ENCODE peak calls at places on chromosomes 12 and 14, in eight cellular contexts. W is fibroblast of pulmonary artery, O is coronary artery, U is ovary, K is IMR-90, V is fibroblast of lung, N is heart right ventricle, I is endothelial cell of umbilical vein. L is an unnamed sample.

GRCh38 chr12:56128669-56129209 is 672 bp downstream of the ESYT1 start:
- DNase-seq in O (no peak), K (no peak), W (peak; percentile 31), U (no peak), V (no peak), I (peak; percentile 44), N (peak; percentile 28), L (no peak)

GRCh38 chr12:6333566-6333965 is 8.3 kb downstream of the TNFRSF1A start:
- DNase-seq in W (no peak), K (peak; percentile 90), U (no peak), N (no peak), V (no peak), O (no peak), I (no peak), L (peak; percentile 84)

GRCh38 chr12:118055865-118056773 is 4.9 kb downstream of the WSB2 start:
- DNase-seq in K (peak; percentile 36), O (no peak), V (peak; percentile 65), W (no peak), U (no peak), I (no peak), N (no peak), L (no peak)

GRCh38 chr14:90624228-90624627 is 192.0 kb downstream of the TTC7B start:
- DNase-seq in N (peak; percentile 30), K (peak; percentile 62), W (peak; percentile 17), O (no peak), I (peak; percentile 55), U (no peak), V (no peak), L (peak; percentile 28)

GRCh38 chr12:45768194-45768593 is 38.7 kb downstream of the ARID2 start:
- DNase-seq in K (no peak), U (no peak), N (no peak), V (no peak), W (no peak), I (no peak), O (no peak), L (no peak)

GRCh38 chr12:55001198-55001827 is 16.8 kb upstream of the TESPA1 start:
- DNase-seq in O (no peak), W (no peak), U (no peak), K (no peak), V (no peak), N (no peak), I (no peak), L (no peak)

GRCh38 chr12:21165048-21165447 is 34.1 kb downstream of the SLCO1B1 start:
- DNase-seq in O (no peak), U (no peak), N (no peak), V (no peak), I (no peak), K (no peak), W (no peak), L (no peak)

GRCh38 chr14:91906374-91906773 is 39.0 kb upstream of the TC2N start:
- DNase-seq in W (no peak), O (no peak), U (no peak), N (no peak), V (no peak), K (no peak), I (no peak), L (no peak)

GRCh38 chr14:60151715-60152114 is 13.5 kb downstream of the DHRS7 start:
- DNase-seq in O (peak; percentile 80), N (peak; percentile 39), U (no peak), W (peak; percentile 91), K (peak; percentile 92), V (peak; percentile 80), I (peak; percentile 53), L (peak; percentile 72)

GRCh38 chr14:48563465-48563864 is 888.1 kb upstream of the MDGA2 start:
- DNase-seq in N (no peak), K (peak; percentile 22), U (no peak), I (no peak), W (no peak), V (no peak), O (no peak), L (no peak)

GRCh38 chr14:35758523-35759129 is 50.5 kb downstream of the RALGAPA1 start:
- DNase-seq in U (no peak), V (no peak), K (no peak), W (no peak), I (no peak), N (no peak), O (no peak), L (no peak)

GRCh38 chr14:102774391-102775153 is 2.7 kb upstream of the TRAF3 start:
- DNase-seq in O (no peak), K (peak; percentile 78), N (no peak), V (peak; percentile 80), W (peak; percentile 84), U (peak; percentile 33), I (peak; percentile 69), L (peak; percentile 82)

GRCh38 chr14:83071888-83072501 is 1538.3 kb upstream of the SEL1L start:
- DNase-seq in O (no peak), W (no peak), V (peak; percentile 22), N (no peak), I (no peak), K (peak; percentile 19), U (no peak), L (no peak)

GRCh38 chr12:123971770-123972447 is 722 bp downstream of the CCDC92 start:
- DNase-seq in N (peak; percentile 38), K (peak; percentile 50), W (peak; percentile 47), O (no peak), U (peak; percentile 42), I (no peak), V (peak; percentile 50), L (peak; percentile 56)

GRCh38 chr12:60399064-60399463 is 803.2 kb downstream of the SLC16A7 start:
- DNase-seq in K (no peak), O (no peak), W (no peak), N (no peak), I (no peak), V (no peak), U (no peak), L (no peak)

DNA sequence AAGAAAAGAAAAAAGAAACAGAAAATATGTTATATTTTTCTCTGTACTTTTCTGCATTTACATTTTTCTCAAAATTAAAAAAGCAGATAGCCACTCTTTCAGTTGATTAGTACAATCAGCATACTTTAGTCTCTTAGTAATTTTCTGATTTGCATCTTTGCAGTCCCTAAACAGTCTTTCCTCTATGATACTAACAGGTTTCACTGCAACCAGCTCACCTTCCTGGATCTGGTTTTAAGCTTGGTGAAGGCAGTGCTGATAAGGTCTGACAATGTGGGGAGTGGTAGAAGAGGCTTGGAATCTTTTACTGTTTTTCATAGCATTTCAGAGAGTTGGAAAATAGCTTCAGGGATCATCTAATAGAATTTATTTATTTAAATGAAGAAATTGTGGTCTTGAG is 457.6 kb downstream of the ZFP36L1 start:
- DNase-seq in K (no peak), I (no peak), U (no peak), W (no peak), N (no peak), V (no peak), O (no peak), L (no peak)
- H3K4me3 ChIP-seq in K (no peak overlapping the region), I (no peak overlapping the region), U (no peak overlapping the region), W (no peak overlapping the region), N (no peak overlapping the region), V (no peak overlapping the region), O (no peak overlapping the region), L (no peak overlapping the region)

GRCh38 chr12:107998863-107999262 is 130.2 kb upstream of the WSCD2 start:
- DNase-seq in V (no peak), O (no peak), K (no peak), N (no peak), U (no peak), W (no peak), I (no peak), L (no peak)

GRCh38 chr12:107990325-107990724 is 138.8 kb upstream of the WSCD2 start:
- DNase-seq in N (no peak), W (peak; percentile 16), I (peak; percentile 4), U (no peak), K (no peak), V (no peak), O (no peak), L (no peak)

GRCh38 chr12:107992016-107992415 is 137.1 kb upstream of the WSCD2 start:
- DNase-seq in N (no peak), K (no peak), O (no peak), V (no peak), I (no peak), U (no peak), W (no peak), L (no peak)

DNA sequence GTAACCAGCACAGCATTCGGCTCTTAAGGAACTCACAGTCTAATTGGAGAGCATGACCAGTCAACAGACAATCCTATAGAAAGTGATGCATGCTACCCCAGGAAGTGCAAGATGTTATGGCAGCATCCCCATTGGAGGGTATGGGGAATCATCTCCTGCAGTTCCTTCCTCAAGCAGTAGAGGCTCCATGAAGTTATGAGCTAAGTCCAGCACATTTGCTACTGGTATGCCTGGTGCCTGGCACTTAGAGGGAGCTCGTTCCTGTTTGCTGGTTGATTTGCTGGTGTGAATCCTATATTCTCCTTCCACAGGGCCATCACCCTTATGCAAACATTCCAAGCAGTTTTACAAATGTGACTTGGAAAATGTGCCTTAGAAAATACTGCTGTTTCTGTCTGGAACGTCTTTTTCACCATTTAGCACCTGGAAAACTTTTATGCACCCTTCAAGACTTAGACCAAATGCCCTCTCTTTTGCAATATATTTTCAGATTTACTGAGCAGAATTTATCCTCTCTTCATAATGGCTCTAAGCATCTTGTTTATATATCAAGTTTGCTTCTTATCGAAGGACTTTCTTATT is 136.1 kb upstream of the WSCD2 start:
- DNase-seq in I (peak; percentile 20), O (no peak), W (peak; percentile 38), K (peak; percentile 18), N (no peak), U (no peak), V (peak; percentile 1), L (peak; percentile 2)
- TF ChIP-seq CTCF in I (peak; percentile 36), O (peak; percentile 31), W (peak; percentile 45), K (peak; percentile 25), N (peak; percentile 20), U (no peak), V (peak; percentile 13), L (peak; percentile 41)

GRCh38 chr12:104747330-104747729 is 210.8 kb downstream of the SLC41A2 start:
- DNase-seq in O (no peak), K (no peak), W (no peak), U (no peak), I (no peak), V (no peak), N (no peak), L (no peak)

GRCh38 chr12:104749555-104749954 is 208.5 kb downstream of the SLC41A2 start:
- DNase-seq in K (no peak), N (no peak), W (no peak), U (no peak), I (no peak), O (no peak), V (no peak), L (no peak)

GRCh38 chr12:104748790-104749189 is 209.3 kb downstream of the SLC41A2 start:
- DNase-seq in K (peak; percentile 60), V (peak; percentile 58), I (no peak), U (no peak), O (no peak), W (no peak), N (no peak), L (peak; percentile 23)

GRCh38 chr12:104747956-104748355 is 210.1 kb downstream of the SLC41A2 start:
- DNase-seq in I (no peak), N (no peak), W (no peak), K (no peak), U (no peak), V (no peak), O (peak; percentile 41), L (no peak)

GRCh38 chr12:104748356-104748755 is 209.7 kb downstream of the SLC41A2 start:
- DNase-seq in U (no peak), O (peak; percentile 60), N (no peak), K (no peak), W (no peak), I (no peak), V (no peak), L (no peak)
- H3K4me3 ChIP-seq in U (no peak overlapping the region), O (no peak overlapping the region), N (no peak overlapping the region), K (no peak overlapping the region), W (no peak overlapping the region), I (no peak overlapping the region), V (no peak overlapping the region), L (no peak overlapping the region)

GRCh38 chr12:47276253-47277070 is 196.7 kb upstream of the AMIGO2 start:
- DNase-seq in U (no peak), O (no peak), W (peak; percentile 87), N (no peak), I (peak; percentile 54), V (peak; percentile 72), K (peak; percentile 79), L (peak; percentile 49)
- TF ChIP-seq CTCF in U (no peak), O (no peak), W (no peak), N (no peak), I (no peak), V (no peak), K (no peak), L (no peak)